ENCODE peak calls at places on chromosome 5, in four cellular contexts. V is K562, D is GM12878, Q is HepG2. E is an unnamed sample.

GRCh38 chr5:143562935-143563334 is 159.4 kb upstream of the NR3C1 start:
- DNase-seq in D (no peak), V (no peak), Q (peak), E (no peak)

GRCh38 chr5:155066886-155067595 is 53.5 kb downstream of the KIF4B start:
- DNase-seq in D (no peak), V (no peak), Q (no peak), E (no peak)

GRCh38 chr5:112059601-112060135 is 302.7 kb upstream of the NREP start:
- DNase-seq in Q (no peak), V (no peak), D (no peak), E (no peak)

GRCh38 chr5:60677831-60678664 is 21.9 kb downstream of the DEPDC1B start:
- DNase-seq in Q (peak), V (peak), D (peak), E (no peak)

GRCh38 chr5:11319851-11320580 is 559.0 kb upstream of the DAP start:
- DNase-seq in D (no peak), V (no peak), Q (peak), E (no peak)

GRCh38 chr5:2914991-2915484 is 163.6 kb upstream of the IRX2 start:
- DNase-seq in V (no peak), Q (no peak), D (no peak), E (peak)

GRCh38 chr5:137595680-137596079 is 96.6 kb upstream of the SPOCK1 start:
- DNase-seq in Q (no peak), V (no peak), D (no peak), E (no peak)

GRCh38 chr5:100595152-100595811 is 60.1 kb downstream of the FAM174A start:
- DNase-seq in V (no peak), D (no peak), Q (peak), E (no peak)

GRCh38 chr5:139524932-139525585 is 36.1 kb upstream of the UBE2D2 start:
- DNase-seq in V (no peak), Q (no peak), D (no peak), E (no peak)

GRCh38 chr5:170640731-170641588 is 137.1 kb downstream of the KCNIP1 start:
- DNase-seq in V (no peak), D (no peak), Q (no peak), E (no peak)

GRCh38 chr5:105145152-105145551 is 1582.6 kb upstream of the NUDT12 start:
- DNase-seq in Q (no peak), D (no peak), V (no peak), E (no peak)

GRCh38 chr5:172740483-172741205 is 30.4 kb downstream of the DUSP1 start:
- DNase-seq in D (no peak), Q (no peak), V (no peak), E (no peak)

GRCh38 chr5:82257729-82258128 is 20.4 kb downstream of the RPS23 start:
- DNase-seq in D (no peak), V (no peak), Q (no peak), E (no peak)

GRCh38 chr5:16025681-16026080 is 153.9 kb downstream of the MARCHF11 start:
- DNase-seq in D (no peak), V (no peak), Q (no peak), E (no peak)

GRCh38 chr5:169656125-169656990 is 19.3 kb downstream of the DOCK2 start:
- DNase-seq in V (no peak), D (peak), Q (no peak), E (no peak)

GRCh38 chr5:90351101-90351500 is 58.5 kb downstream of the CETN3 start:
- DNase-seq in D (no peak), Q (no peak), V (no peak), E (no peak)

GRCh38 chr5:68683632-68684035 is 410.2 kb upstream of the SLC30A5 start:
- DNase-seq in V (no peak), D (no peak), Q (no peak), E (no peak)

GRCh38 chr5:91061094-91061493 is 322.0 kb downstream of the ARRDC3 start:
- DNase-seq in V (no peak), Q (no peak), D (no peak), E (no peak)

GRCh38 chr5:150660108-150660831 is 781 bp upstream of the MYOZ3 start:
- DNase-seq in V (no peak), D (no peak), Q (no peak), E (no peak)

GRCh38 chr5:56669534-56670483 is 145.5 kb upstream of the MAP3K1 start:
- DNase-seq in V (no peak), Q (peak), D (peak), E (peak)

GRCh38 chr5:40594811-40595210 is 84.9 kb upstream of the PTGER4 start:
- DNase-seq in D (no peak), Q (no peak), V (no peak), E (no peak)

GRCh38 chr5:172892713-172893112 is 58.7 kb downstream of the ERGIC1 start:
- DNase-seq in Q (no peak), D (no peak), V (no peak), E (no peak)

GRCh38 chr5:35794688-35795375 is 61.9 kb upstream of the IL7R start:
- DNase-seq in D (no peak), V (no peak), Q (no peak), E (no peak)

GRCh38 chr5:151047814-151048425 is 27.5 kb downstream of the GPX3 start:
- DNase-seq in Q (peak), D (no peak), V (peak), E (peak)

GRCh38 chr5:59685131-59685530 is 208.4 kb downstream of the PDE4D start:
- DNase-seq in D (no peak), Q (no peak), V (no peak), E (no peak)

GRCh38 chr5:65262590-65263189 is 219.0 kb downstream of the ADAMTS6 start:
- DNase-seq in Q (no peak), V (no peak), D (no peak), E (no peak)

GRCh38 chr5:136195971-136196577 is 3.1 kb upstream of the SMIM32 start:
- DNase-seq in D (no peak), V (no peak), Q (no peak), E (no peak)

GRCh38 chr5:171427318-171428167 is 8.1 kb downstream of the FGF18 start:
- DNase-seq in D (no peak), V (no peak), Q (no peak), E (no peak)

GRCh38 chr5:29069104-29069402 is 2030.7 kb upstream of the CDH9 start:
- DNase-seq in Q (no peak), D (no peak), V (no peak), E (no peak)

GRCh38 chr5:4837489-4838058 is 302.6 kb upstream of the ADAMTS16 start:
- DNase-seq in Q (no peak), D (no peak), V (no peak), E (no peak)

DNA sequence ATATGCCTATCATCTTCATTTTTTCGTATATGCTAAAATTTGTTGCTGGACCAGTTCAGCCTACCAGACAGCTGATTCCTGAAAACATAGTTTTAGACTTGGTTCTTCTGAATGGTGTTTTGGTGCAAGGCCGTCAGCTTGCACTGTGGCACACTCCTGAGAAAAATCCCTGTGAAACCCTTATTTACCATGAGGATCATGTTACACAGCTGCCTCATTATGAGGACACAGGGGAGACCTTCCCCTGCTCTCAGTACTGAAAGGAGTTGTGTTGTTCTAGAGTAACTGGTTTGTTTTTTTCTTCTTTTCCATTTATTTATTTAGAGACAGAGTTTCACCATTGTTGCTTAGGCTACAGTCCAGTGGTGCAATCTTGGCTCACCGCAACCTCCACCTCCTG is 37.6 kb downstream of the MAST4 start:
- DNase-seq in Q (peak), V (no peak), D (no peak), E (no peak)
- TF ChIP-seq NR2C2 in Q (no peak), V (no peak), D (no peak), E (no peak)

GRCh38 chr5:119412828-119413227 is 39.5 kb upstream of the HSD17B4 start:
- DNase-seq in D (no peak), V (no peak), Q (no peak), E (no peak)
- TF ChIP-seq NR2C2 in D (no peak), V (no peak), Q (no peak), E (no peak)

GRCh38 chr5:1445313-1445894 is at the start of gene SLC6A3:
- DNase-seq in V (peak), Q (no peak), D (no peak), E (peak)

GRCh38 chr5:1445895-1446601 is 808 bp upstream of the SLC6A3 start:
- DNase-seq in V (no peak), D (no peak), Q (no peak), E (peak)

GRCh38 chr5:1443145-1443543 is 2.1 kb downstream of the SLC6A3 start:
- DNase-seq in V (no peak), Q (no peak), D (no peak), E (no peak)

GRCh38 chr5:1443991-1444360 is 1.3 kb downstream of the SLC6A3 start:
- DNase-seq in D (no peak), V (no peak), Q (no peak), E (no peak)

GRCh38 chr5:1444361-1445189 is 665 bp downstream of the SLC6A3 start:
- DNase-seq in V (no peak), D (no peak), Q (no peak), E (peak)
- TF ChIP-seq NR2C2 in V (no peak), D (no peak), Q (no peak), E (no peak)

DNA sequence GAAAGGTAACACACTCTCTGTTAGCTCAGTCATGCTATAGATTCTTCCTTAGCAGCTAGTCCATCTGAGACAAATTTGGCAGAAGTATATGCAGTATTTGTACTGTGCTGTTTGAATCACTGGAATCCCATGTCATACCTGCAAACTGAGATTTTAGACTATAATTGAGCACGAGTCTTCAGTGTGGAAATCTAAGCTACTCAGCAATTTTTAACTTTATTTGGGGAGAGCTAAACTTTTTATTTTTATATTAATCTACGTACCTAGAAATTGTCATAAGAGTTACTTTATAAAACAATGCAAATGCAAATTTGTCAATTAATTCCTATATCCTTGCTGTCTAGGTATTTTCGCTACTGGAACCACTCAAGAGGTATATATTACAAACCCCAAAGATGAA is 225.0 kb downstream of the MEF2C start:
- DNase-seq in Q (no peak), D (no peak), V (no peak), E (no peak)
- TF ChIP-seq NR2C2 in Q (no peak), D (no peak), V (no peak), E (no peak)

GRCh38 chr5:54845567-54845941 is 139.8 kb downstream of the ESM1 start:
- DNase-seq in Q (no peak), D (no peak), V (peak), E (no peak)
- TF ChIP-seq NR2C2 in Q (no peak), D (no peak), V (no peak), E (no peak)

GRCh38 chr5:113215401-113216060 is 219.3 kb downstream of the TSSK1B start:
- DNase-seq in D (no peak), Q (no peak), V (no peak), E (no peak)
- TF ChIP-seq NR2C2 in D (no peak), Q (no peak), V (no peak), E (no peak)

DNA sequence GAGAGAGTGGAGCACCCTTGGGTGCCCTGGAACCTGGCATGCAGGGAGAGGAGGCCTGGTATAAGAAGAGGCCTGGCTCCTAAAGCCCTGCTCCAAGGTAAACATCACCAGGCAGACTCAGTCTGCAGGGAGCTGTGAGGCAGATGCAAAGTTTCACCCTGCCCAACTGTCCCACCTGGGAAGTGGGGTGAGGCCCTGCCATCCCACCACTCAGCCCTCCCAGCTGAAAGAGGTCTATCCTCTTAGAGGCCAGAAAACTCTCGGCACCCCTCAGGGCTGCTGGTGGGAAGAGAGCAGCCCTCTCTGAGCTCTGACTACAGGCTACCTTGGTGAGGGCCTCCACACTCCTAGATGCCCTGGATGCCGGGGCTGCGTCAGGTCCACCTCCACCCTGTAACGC is 206.1 kb downstream of the FSTL4 start:
- DNase-seq in Q (no peak), V (no peak), D (no peak), E (no peak)
- TF ChIP-seq NR2C2 in Q (no peak), V (no peak), D (no peak), E (no peak)

E was measured in WTC11.